ENCODE peak calls at places on chromosomes 12 and 14, in eight cellular contexts. X is PC-9, Q is PC-3, T is hepatocyte, Y is HCT116, I is neural progenitor cell, O is GM23248, P is MM.1S. S is an unnamed sample. For H4K20me1 and H3K4me1, the result is how much of the 10 kb centered on the place peaks cover.

GRCh38 chr14:67665886-67666285 is 8.5 kb downstream of the VTI1B start:
- DNase-seq in I (no peak), T (no peak), O (peak), Y (no peak), Q (no peak), X (no peak), P (no peak), S (peak)

GRCh38 chr12:32400114-32400672 is 835 bp downstream of the FGD4 start:
- DNase-seq in T (peak), X (peak), I (peak), Q (peak), P (peak), Y (peak), O (no peak), S (no peak)

GRCh38 chr12:122917508-122918227 is 21.7 kb upstream of the VPS37B start:
- DNase-seq in P (no peak), Y (no peak), T (peak), O (peak), X (peak), Q (peak), I (no peak), S (peak)

GRCh38 chr14:68949236-68949965 is 29.7 kb downstream of the ACTN1 start:
- DNase-seq in Q (no peak), X (no peak), I (no peak), O (peak), P (no peak), T (no peak), Y (no peak), S (peak)

GRCh38 chr14:80310950-80311349 is 99.6 kb upstream of the DIO2 start:
- DNase-seq in Q (no peak), P (no peak), O (peak), X (no peak), Y (no peak), I (no peak), T (no peak), S (no peak)

GRCh38 chr14:72699433-72699832 is 194.5 kb downstream of the DPF3 start:
- DNase-seq in X (no peak), Y (no peak), I (no peak), P (no peak), T (no peak), O (peak), Q (no peak), S (no peak)

GRCh38 chr12:30945443-30946164 is 19.1 kb downstream of the TSPAN11 start:
- DNase-seq in T (no peak), Y (no peak), X (no peak), P (no peak), O (no peak), I (no peak), Q (no peak), S (no peak)

GRCh38 chr12:127664901-127665300 is 602.1 kb upstream of the TMEM132C start:
- DNase-seq in O (peak), P (no peak), T (no peak), I (no peak), Q (no peak), Y (no peak), X (no peak), S (no peak)

GRCh38 chr14:21089271-21089670 is 9.2 kb downstream of the ZNF219 start:
- DNase-seq in T (no peak), Q (no peak), P (no peak), O (no peak), Y (no peak), I (no peak), X (no peak), S (no peak)

GRCh38 chr12:26425587-26426260 is 230.4 kb downstream of the SSPN start:
- DNase-seq in Q (no peak), P (no peak), Y (no peak), I (no peak), O (peak), T (no peak), X (no peak), S (peak)

GRCh38 chr12:105018001-105018400 is 31.9 kb downstream of the NOPCHAP1 start:
- DNase-seq in O (no peak), X (no peak), T (no peak), I (no peak), Q (no peak), Y (no peak), P (no peak), S (no peak)

GRCh38 chr14:57161583-57161982 is 107.1 kb downstream of the EXOC5 start:
- DNase-seq in P (no peak), I (no peak), X (no peak), O (no peak), Q (no peak), T (no peak), Y (no peak), S (no peak)

GRCh38 chr14:71475916-71476315 is 456.3 kb upstream of the RGS6 start:
- DNase-seq in T (no peak), P (no peak), Q (no peak), O (no peak), I (no peak), Y (no peak), X (no peak), S (no peak)

GRCh38 chr12:123150273-123150803 is 552 bp downstream of the PITPNM2 start:
- DNase-seq in P (no peak), I (peak), T (no peak), O (no peak), Y (no peak), Q (peak), X (no peak), S (no peak)

DNA sequence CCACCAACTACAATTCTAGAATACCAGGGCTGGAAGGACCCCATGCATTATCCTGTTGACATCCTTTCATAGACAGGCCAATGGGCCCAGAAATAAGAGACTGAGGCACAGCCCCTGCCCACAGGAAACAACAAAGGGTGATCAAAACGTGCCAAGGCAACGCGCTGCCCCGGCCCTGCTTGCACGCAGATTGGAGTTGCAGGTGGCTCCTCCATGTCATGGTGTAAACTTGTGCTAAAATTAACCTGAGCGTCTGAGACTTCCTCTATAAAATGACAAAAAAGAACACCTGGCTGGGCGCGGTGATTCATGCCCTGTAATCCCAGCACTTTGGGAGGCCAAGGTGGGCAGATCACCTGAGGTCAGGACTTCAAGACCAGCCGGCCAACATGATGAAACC is 30.1 kb downstream of the SPRING1 start:
- DNase-seq in O (no peak), Y (no peak), I (no peak), T (no peak), X (no peak), P (peak), Q (no peak), S (no peak)
- H4K20me1 ChIP-seq in O (under half), Y (under half), I (under half), T (under half), X (under half), P (under half), Q (under half), S (under half)

GRCh38 chr12:4271433-4272013 is 2.0 kb upstream of the CCND2 start:
- DNase-seq in I (peak), T (no peak), O (peak), P (peak), Q (no peak), Y (no peak), X (no peak), S (no peak)
- TF ChIP-seq EZH2 in I (peak), T (no peak), O (peak), P (no peak), Q (peak), Y (peak), X (no peak), S (peak)

DNA sequence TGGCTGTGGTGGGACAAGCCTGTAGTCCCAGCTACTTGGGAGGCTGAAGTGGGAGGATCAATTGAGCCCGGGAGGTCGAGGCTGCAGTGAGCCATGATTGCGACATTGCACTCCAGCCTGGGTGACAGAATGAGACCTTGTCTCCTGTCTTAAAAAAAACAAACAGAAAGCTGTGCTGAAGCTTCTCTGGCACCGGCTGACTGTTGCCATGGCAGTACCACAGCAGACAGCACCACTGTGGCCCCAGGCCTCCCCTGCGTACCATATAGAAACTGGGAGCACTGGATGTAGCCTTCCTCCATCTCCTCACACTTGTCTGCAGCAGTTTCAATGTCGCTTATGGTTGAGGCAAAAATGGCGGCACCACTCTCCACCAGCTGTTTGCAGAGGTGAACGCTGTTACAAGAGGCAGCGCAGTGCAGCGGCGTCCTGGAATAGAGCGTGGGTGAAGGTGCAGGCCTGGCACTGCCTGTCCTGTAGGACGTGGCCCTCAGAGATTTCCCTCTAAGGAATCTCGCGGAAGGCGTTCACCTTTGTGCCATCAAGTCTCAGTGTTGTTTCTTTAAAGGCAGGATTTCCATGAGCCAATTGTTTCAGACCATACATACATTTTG is 21.9 kb downstream of the ZFYVE21 start:
- DNase-seq in P (no peak), Y (no peak), O (no peak), X (no peak), I (no peak), T (no peak), Q (no peak), S (no peak)
- H3K4me1 ChIP-seq in P (under half), Y (under half), O (under half), X (under half), I (under half), T (under half), Q (under half), S (under half)

DNA sequence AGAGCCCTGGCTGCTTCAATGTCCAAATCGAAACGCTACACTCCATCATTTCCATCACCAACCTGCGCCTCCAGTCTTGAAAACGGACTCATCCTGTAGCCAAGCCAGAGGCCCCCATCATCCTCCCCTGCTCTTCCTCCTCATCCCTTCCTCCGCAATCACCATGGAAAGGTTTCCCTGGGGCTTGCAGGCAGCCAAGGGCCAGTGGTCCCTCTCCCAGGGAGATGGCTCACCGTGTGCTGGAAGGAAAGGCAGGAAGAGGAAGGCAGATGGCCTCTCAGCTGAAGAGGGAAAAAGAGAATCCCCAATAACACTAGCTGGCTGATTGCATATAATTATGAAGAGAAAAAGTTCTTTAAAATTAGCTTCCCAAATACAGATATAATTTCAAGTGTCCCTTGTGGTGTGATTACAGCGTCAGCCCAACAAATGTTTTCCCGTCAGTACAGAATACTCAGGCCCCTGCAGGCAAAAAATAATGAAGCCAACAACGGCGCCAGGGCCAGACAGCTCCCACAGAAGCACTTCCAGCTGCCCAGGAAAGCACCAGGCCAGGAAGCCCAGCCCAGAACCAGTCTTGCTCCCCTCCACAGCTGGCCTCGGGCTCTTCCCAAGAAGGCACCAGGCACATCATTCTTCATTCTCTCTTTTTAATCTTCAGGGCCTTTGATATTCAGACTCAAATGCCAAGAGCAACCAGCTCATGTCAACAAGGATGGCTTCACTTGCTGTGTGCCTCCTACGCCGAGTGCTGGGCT is 24.7 kb downstream of the ITPK1 start:
- DNase-seq in Q (no peak), P (no peak), I (no peak), Y (no peak), X (no peak), T (no peak), O (peak), S (no peak)
- H4K20me1 ChIP-seq in Q (under half), P (under half), I (half or more), Y (under half), X (under half), T (half or more), O (under half), S (under half)

DNA sequence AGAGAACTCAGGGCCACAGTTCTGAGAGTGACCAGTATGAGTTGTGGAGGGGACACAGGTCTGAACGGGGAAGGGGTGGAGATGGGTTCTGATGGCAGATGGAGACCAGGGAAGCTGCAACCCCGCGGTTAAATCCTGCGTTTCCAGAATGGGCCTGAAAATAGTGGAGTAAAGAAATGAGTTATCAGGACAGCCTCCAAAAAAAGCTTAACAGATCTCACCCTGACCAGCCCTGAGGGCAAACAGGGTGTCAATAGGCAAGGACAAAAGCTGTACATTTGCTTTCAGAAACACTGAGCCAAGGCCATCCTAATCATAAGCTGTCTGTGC is 555 bp upstream of the RTN1 start:
- DNase-seq in T (no peak), Q (no peak), O (no peak), P (no peak), X (no peak), Y (no peak), I (no peak), S (no peak)
- TF ChIP-seq EZH2 in T (no peak), Q (no peak), O (no peak), P (no peak), X (no peak), Y (no peak), I (no peak), S (no peak)

DNA sequence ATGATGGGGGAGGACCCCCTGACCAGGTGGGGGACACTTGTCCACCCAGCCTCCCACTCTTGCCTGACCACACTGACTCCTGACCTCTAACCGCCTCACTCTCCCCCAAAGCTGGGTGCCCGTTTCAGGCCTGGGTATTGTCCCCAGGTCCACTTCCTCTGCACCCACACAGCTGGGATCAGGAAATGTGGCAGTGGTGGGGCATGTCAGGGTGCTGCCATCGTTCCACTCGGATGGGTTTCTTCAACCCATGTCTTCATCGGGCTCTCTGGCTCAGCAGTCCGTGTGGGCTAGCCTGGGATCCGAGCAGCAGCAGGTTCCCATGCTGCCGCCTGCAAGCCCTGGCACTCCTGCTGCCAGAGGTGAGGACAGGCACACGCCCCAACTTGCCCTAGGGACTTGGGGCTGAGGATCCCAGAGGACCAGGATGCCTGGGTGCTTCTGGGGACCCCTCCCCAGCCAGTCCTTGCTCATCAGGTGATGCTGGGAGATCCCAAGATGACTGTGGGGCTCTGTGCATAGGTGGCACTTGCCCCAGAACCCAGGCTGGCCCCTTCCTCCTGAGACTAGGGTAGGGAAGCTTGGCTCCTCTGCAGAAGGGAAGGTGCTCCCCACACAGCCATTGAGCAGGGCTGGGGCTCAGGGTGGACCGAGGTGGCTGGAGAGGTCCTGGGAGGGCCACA is 2.9 kb upstream of the CLBA1 start:
- DNase-seq in O (no peak), X (no peak), I (no peak), Q (no peak), Y (no peak), T (peak), P (no peak), S (no peak)
- H3K4me1 ChIP-seq in O (under half), X (under half), I (under half), Q (under half), Y (under half), T (under half), P (under half), S (under half)

GRCh38 chr14:73738518-73739173 is 24.5 kb upstream of the PNMA1 start:
- DNase-seq in P (no peak), I (no peak), X (peak), Y (no peak), T (peak), O (no peak), Q (no peak), S (no peak)
- H4K20me1 ChIP-seq in P (under half), I (under half), X (under half), Y (under half), T (half or more), O (under half), Q (under half), S (under half)

DNA sequence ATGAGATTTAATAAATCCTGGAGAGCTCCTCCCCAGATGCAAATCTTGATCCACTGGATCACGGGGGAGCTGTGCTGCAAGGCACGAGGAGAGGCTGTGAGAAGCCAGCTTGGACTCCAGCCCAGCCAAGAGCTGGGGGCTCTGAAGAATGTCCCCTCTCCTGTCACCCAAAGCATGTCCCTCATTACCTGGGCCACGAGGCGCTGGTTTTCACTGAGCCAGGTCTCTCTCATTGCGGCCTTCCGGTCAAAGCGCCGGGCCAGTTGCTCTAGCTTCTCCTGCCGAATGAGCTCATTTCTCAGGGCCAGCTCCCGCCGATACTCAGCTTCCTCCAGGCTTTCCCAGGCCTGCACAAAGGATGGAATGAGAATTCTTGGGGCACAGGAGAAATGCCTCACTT is 83.3 kb downstream of the SPTB start:
- DNase-seq in O (no peak), T (no peak), P (no peak), Y (no peak), X (no peak), I (no peak), Q (no peak), S (no peak)
- TF ChIP-seq EZH2 in O (no peak), T (no peak), P (no peak), Y (no peak), X (no peak), I (no peak), Q (no peak), S (no peak)

GRCh38 chr12:53254816-53255545 is 13.1 kb upstream of the ESPL1 start:
- DNase-seq in Q (no peak), P (no peak), I (no peak), O (no peak), T (no peak), Y (no peak), X (no peak), S (no peak)

GRCh38 chr12:53253298-53253697 is 14.8 kb upstream of the ESPL1 start:
- DNase-seq in O (no peak), X (no peak), I (no peak), T (no peak), Q (no peak), Y (no peak), P (no peak), S (no peak)

GRCh38 chr12:53255993-53256392 is 12.1 kb upstream of the ESPL1 start:
- DNase-seq in Q (no peak), O (no peak), T (no peak), I (no peak), P (no peak), X (no peak), Y (no peak), S (no peak)

GRCh38 chr12:53259891-53260290 is 8.2 kb upstream of the ESPL1 start:
- DNase-seq in P (no peak), T (no peak), O (no peak), X (no peak), Y (no peak), Q (no peak), I (no peak), S (no peak)

DNA sequence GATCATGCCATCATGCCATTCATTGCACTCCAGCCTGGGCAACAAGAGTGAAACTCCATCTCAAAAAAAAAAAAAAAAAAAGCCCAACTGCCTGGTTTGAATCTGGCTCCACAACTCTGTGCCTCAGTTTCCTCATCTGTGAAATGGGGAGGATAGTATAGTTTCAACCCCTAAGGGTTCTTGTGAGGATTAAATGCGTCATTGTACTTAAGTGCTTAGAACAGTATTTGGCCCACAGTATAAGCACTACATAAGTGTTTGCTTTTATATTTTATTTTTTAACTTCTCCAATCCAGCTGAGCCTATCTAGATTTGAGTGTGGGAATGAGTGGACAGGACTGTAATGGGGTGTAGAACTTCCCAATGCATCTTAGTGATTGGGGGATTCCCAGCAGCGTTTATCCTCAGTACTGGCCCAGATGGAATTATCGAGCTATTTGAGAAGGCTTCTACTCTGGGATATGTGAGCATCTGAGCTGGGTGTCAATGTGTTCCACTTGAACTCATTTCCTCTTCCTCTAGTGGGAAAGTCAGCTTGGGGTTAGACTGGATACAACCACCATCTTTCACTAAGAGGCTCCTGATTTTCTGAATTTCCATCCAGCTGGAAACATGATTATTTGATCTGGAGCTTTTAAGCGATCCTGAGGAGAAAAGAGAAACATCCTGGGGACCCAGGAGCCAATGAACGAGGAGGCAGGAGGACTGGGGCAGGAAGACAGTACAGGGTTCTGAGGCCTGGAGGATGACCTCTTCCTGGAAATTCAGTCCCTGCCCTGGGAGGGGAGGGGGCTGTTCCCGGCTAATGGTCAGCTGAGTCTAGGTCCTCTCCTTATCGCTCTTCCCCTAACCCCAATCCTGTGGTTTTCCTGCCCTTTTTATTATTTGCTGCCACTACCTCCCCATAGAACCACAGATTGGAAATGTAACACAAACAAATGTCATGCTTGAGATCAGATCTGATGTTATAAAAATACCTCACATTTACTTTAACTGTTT is 9.3 kb upstream of the ESPL1 start:
- DNase-seq in T (no peak), Q (no peak), X (no peak), Y (no peak), P (no peak), O (no peak), I (no peak), S (no peak)
- H3K4me1 ChIP-seq in T (under half), Q (under half), X (under half), Y (under half), P (under half), O (under half), I (under half), S (under half)

S was measured in fibroblast of lung.